ENCODE peak calls at places on chromosomes 5 and 9, in six cellular contexts. K is brain microvascular endothelial cell, O is OCI-LY7, A is AG04449, D is GM06990, L is colonic mucosa. N is an unnamed sample.

GRCh38 chr9:114906922-114907571 is 23.3 kb downstream of the TNFSF8 start:
- DNase-seq in K (no peak), O (no peak), A (no peak), D (no peak), L (no peak), N (no peak)

GRCh38 chr9:77375956-77376532 is 198.7 kb downstream of the VPS13A start:
- DNase-seq in K (no peak), O (no peak), A (no peak), D (no peak), L (no peak), N (peak; percentile 40)

GRCh38 chr9:35115680-35116538 is at the start of gene ATOSB:
- DNase-seq in K (peak; percentile 98), O (peak; percentile 95), A (peak; percentile 59), D (peak; percentile 90), L (peak; percentile 100), N (peak; percentile 86)

GRCh38 chr5:35319231-35320002 is 89.1 kb upstream of the PRLR start:
- DNase-seq in K (peak; percentile 57), O (no peak), A (no peak), D (peak; percentile 70), L (peak; percentile 33), N (peak; percentile 9)

GRCh38 chr9:1458503-1458902 is 408.3 kb downstream of the DMRT2 start:
- DNase-seq in K (peak; percentile 25), O (no peak), A (peak; percentile 14), D (no peak), L (no peak), N (peak; percentile 70)

GRCh38 chr5:67610191-67610912 is 413.8 kb upstream of the CD180 start:
- DNase-seq in K (no peak), O (no peak), A (no peak), D (no peak), L (no peak), N (no peak)

GRCh38 chr5:155455791-155456514 is 442.4 kb downstream of the KIF4B start:
- DNase-seq in K (no peak), O (no peak), A (no peak), D (no peak), L (no peak), N (no peak)

GRCh38 chr9:91951944-91952520 is 2.0 kb upstream of the ROR2 start:
- DNase-seq in K (no peak), O (no peak), A (no peak), D (no peak), L (no peak), N (no peak)

GRCh38 chr9:113446323-113446740 is 17.2 kb upstream of the RGS3 start:
- DNase-seq in K (no peak), O (peak; percentile 68), A (no peak), D (no peak), L (no peak), N (no peak)

GRCh38 chr9:101737705-101738565 is 512 bp downstream of the GRIN3A start:
- DNase-seq in K (no peak), O (no peak), A (no peak), D (no peak), L (no peak), N (no peak)

GRCh38 chr5:113652161-113652560 is 138.7 kb downstream of the YTHDC2 start:
- DNase-seq in K (no peak), O (no peak), A (no peak), D (no peak), L (no peak), N (no peak)

GRCh38 chr5:158384535-158385421 is 525.8 kb upstream of the CLINT1 start:
- DNase-seq in K (peak; percentile 98), O (no peak), A (peak; percentile 86), D (no peak), L (no peak), N (peak; percentile 97)

GRCh38 chr5:148904440-148904839 is 78.0 kb downstream of the ADRB2 start:
- DNase-seq in K (no peak), O (no peak), A (no peak), D (no peak), L (no peak), N (no peak)

GRCh38 chr5:148903587-148903986 is 77.2 kb downstream of the ADRB2 start:
- DNase-seq in K (no peak), O (no peak), A (no peak), D (no peak), L (no peak), N (no peak)

GRCh38 chr5:148899993-148900392 is 73.6 kb downstream of the ADRB2 start:
- DNase-seq in K (no peak), O (no peak), A (no peak), D (no peak), L (no peak), N (no peak)

GRCh38 chr5:148905541-148905940 is 79.1 kb downstream of the ADRB2 start:
- DNase-seq in K (no peak), O (no peak), A (no peak), D (no peak), L (no peak), N (no peak)

DNA sequence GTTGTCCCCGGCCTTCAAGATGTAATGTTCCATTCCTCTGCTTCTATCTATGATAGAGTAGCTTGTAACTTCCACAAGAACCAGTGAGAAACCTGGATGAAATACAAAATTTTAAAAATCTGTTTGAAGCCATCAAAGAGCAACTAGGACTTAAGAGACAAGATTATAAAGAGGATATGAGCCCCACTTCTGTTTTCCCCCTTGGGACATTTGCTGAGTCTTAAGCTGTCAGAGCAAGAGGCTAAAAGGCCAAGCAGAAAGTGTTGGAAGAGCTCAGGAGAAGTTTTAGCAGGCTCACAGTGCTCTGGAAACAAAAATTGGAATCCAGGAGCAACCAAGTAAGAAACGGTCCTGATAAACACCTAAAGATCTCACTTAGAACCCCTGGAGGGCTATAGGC is 76.1 kb downstream of the ADRB2 start:
- DNase-seq in K (no peak), O (no peak), A (no peak), D (no peak), L (no peak), N (no peak)
- H3K4me3 ChIP-seq in K (no peak overlapping the region), O (no peak overlapping the region), A (no peak overlapping the region), D (no peak overlapping the region), L (no peak overlapping the region), N (no peak overlapping the region)

DNA sequence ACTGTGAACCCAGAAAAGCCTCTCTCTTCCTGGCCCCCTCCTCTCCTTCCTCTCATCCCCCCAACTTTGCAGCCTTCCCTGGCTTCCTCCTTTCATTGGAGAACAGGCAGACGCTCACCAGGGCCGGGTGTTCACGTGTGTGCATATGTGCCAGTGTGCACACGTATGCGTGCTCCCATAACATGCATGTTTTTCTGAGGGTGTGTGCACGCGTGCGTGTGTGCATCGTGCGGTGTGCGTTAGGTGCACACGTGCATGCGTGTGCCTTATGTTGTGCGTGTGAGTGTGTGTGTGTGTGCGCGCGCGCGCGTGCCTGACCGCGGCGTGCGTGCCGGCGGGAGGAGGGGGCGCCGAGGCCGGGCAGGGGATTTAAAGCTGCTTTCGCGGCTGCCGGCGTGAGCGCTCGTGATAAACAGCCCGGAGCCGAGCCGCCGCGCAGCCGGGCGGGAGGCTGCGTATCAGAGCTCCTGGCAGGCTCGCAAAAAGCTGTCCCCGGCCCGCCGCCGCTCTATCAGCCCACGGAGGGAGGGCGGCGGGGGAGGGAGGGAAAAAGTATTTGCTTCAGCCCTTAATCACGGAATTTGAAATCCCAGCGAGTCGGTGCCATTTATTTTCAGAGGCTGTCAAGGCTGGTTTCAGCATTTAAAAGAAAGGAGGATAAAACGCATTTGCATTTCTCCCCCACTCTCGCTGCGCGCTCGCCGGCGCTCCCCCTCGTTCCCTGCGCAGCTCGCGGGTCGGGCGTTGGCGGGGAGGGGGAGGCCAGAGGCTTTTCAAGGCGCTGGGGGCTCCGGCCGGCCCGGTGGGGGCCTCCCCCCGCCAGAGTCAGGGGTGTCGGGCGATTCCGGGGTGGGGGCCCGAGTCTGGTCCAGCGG is 183.9 kb downstream of the C9orf50 start:
- DNase-seq in K (no peak), O (no peak), A (no peak), D (no peak), L (peak; percentile 45), N (no peak)
- H3K4me3 ChIP-seq in K (peak overlapping the region; percentile 55), O (peak overlapping the region; percentile 4), A (peak overlapping the region; percentile 57), D (no peak overlapping the region), L (peak overlapping the region; percentile 29), N (peak overlapping the region; percentile 47)

GRCh38 chr9:134436926-134437325 is 110.7 kb downstream of the RXRA start:
- DNase-seq in K (no peak), O (no peak), A (no peak), D (no peak), L (no peak), N (no peak)

GRCh38 chr9:134433909-134434895 is 107.9 kb downstream of the RXRA start:
- DNase-seq in K (no peak), O (no peak), A (no peak), D (no peak), L (no peak), N (no peak)

GRCh38 chr9:134434896-134435506 is 108.7 kb downstream of the RXRA start:
- DNase-seq in K (peak; percentile 91), O (no peak), A (peak; percentile 80), D (no peak), L (peak; percentile 93), N (peak; percentile 93)

GRCh38 chr9:134436356-134436717 is 110.1 kb downstream of the RXRA start:
- DNase-seq in K (no peak), O (no peak), A (no peak), D (no peak), L (no peak), N (no peak)

DNA sequence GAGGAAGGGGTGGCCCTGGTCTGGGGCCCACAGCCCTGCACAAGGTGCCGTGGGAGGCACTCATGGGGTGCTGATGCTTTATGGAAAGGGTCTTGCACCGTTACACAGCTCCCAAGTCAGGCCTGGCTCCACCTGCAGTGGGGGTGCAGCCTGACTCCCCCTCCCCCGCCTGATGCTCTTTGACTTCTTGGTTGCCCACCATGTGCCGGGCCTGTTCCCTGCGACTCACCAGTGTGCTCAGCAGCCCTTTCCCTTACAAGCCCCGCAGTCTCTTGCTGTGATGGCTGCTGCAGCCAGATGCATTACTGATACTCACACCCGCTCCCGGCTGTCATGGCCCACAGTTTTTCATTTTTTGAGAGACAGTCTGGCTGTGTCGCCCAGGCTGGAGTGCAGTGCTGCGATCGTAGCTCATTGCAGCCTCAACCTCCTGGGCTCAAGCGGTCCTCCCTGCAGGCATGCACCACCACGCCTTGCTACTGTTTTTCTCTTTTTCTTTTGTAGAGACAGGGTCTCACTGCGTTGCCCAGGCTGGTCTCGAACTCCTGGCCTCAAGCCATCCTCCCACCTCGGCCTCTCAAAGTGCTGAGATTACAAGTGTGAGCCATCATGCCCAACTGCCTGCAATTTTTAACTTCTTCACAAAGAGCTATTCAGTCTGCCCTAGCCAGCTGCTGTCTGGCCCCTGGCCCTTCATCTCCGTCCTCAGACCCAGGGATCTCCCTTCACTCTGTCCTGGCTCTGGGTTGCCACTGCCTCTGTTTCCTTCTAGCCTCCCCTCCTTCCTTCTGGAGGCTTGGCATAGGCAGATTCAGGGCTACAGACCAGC is 109.5 kb downstream of the RXRA start:
- DNase-seq in K (no peak), O (no peak), A (no peak), D (no peak), L (no peak), N (no peak)
- H3K4me3 ChIP-seq in K (no peak overlapping the region), O (no peak overlapping the region), A (no peak overlapping the region), D (no peak overlapping the region), L (no peak overlapping the region), N (no peak overlapping the region)

DNA sequence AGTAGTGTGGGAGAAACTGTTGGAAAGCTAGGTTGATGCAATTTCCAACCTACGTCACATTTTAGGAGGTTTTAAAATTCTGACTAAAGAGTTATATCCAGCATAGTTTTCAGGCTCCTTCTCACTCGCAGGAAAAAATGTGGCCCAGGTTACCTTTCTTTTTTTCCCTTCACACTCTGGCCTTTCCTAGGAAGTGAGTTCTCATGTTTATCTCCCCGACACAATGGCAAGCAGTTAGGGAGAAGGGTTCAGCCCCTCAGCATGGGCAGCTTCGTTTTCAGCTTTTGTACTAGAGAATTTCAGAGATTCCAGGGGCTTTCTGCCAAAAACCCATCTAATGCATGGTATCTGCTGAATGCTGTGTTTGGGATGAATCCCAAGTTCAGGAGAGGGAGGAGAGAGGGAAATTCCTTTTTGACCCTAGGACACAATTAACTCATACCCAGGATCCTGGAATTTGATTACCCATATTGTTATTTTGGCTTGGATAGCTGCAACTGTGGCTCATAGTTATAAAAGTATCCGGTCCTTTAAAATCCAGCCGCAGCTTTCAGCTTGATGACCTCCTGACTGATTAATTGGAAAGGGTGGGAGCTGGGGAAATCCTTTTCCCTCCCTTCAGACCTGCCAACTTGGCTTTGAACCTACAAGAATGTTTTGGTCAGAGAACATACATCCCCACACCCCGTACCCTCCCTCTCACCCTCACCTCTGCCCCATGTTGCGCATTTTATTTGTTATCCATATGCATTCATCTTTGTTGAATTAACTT is 78.5 kb downstream of the TMEM252 start:
- DNase-seq in K (no peak), O (no peak), A (no peak), D (no peak), L (no peak), N (no peak)
- H3K4me3 ChIP-seq in K (no peak overlapping the region), O (no peak overlapping the region), A (no peak overlapping the region), D (no peak overlapping the region), L (no peak overlapping the region), N (no peak overlapping the region)

N was measured in skeletal muscle cell.